ENCODE peak calls at places on chromosome 3, in nine cellular contexts. W is WTC11, K is epithelial cell of proximal tubule, H is BJ, L is bronchial epithelial cell, D is glutamatergic neuron, Y is endothelial cell, J is AG04450, I is psoas muscle. T is an unnamed sample.

GRCh38 chr3:184676927-184677326 is 34.9 kb downstream of the MAGEF1 start:
- DNase-seq in I (no peak), H (no peak), L (no peak), J (no peak), K (no peak), D (no peak), W (no peak), Y (no peak), T (no peak)

GRCh38 chr3:101182734-101183133 is 137.6 kb downstream of the IMPG2 start:
- DNase-seq in Y (no peak), L (peak), K (peak), I (no peak), J (no peak), W (no peak), H (no peak), D (no peak), T (peak)

GRCh38 chr3:73855792-73856191 is 231.1 kb upstream of the PDZRN3 start:
- DNase-seq in L (no peak), H (no peak), J (no peak), I (no peak), W (no peak), K (no peak), Y (no peak), D (no peak), T (no peak)

GRCh38 chr3:123586131-123586530 is 1.3 kb upstream of the HACD2 start:
- DNase-seq in D (peak), W (peak), H (no peak), L (peak), J (no peak), I (no peak), K (no peak), Y (peak), T (peak)

GRCh38 chr3:196726788-196727675 is 12.6 kb upstream of the PAK2 start:
- DNase-seq in L (peak), J (no peak), I (no peak), K (no peak), H (no peak), D (no peak), Y (no peak), W (no peak), T (no peak)

GRCh38 chr3:158936530-158937113 is 134.8 kb downstream of the MFSD1 start:
- DNase-seq in J (no peak), W (peak), H (no peak), I (no peak), K (no peak), L (peak), Y (no peak), D (no peak), T (peak)

GRCh38 chr3:127041264-127041820 is 58.4 kb downstream of the PLXNA1 start:
- DNase-seq in L (no peak), D (no peak), K (no peak), Y (no peak), H (no peak), W (no peak), I (peak), J (no peak), T (peak)

GRCh38 chr3:70471464-70472342 is 159.3 kb upstream of the MDFIC2 start:
- DNase-seq in D (no peak), J (peak), Y (no peak), L (no peak), H (peak), W (no peak), K (no peak), I (no peak), T (no peak)

GRCh38 chr3:139630532-139630931 is 47.2 kb downstream of the NMNAT3 start:
- DNase-seq in I (no peak), J (no peak), K (no peak), W (no peak), L (no peak), Y (no peak), D (no peak), H (no peak), T (no peak)

GRCh38 chr3:139251529-139251928 is 92.3 kb upstream of the MRPS22 start:
- DNase-seq in Y (no peak), H (no peak), J (no peak), L (no peak), W (no peak), K (no peak), I (no peak), D (no peak), T (no peak)

GRCh38 chr3:184085389-184085852 is 11.4 kb upstream of the HTR3E start:
- DNase-seq in J (no peak), L (peak), K (peak), D (no peak), H (no peak), W (no peak), I (no peak), Y (no peak), T (no peak)

GRCh38 chr3:66938338-66938963 is 59.7 kb upstream of the KBTBD8 start:
- DNase-seq in K (peak), Y (peak), I (no peak), H (peak), W (peak), L (peak), D (no peak), J (peak), T (peak)

GRCh38 chr3:142237891-142238290 is 12.5 kb upstream of the GK5 start:
- DNase-seq in W (no peak), Y (no peak), I (no peak), K (no peak), H (no peak), L (peak), J (no peak), D (no peak), T (no peak)

GRCh38 chr3:172231318-172231901 is 192.0 kb downstream of the FNDC3B start:
- DNase-seq in L (no peak), J (no peak), K (no peak), D (no peak), H (no peak), I (no peak), Y (no peak), W (no peak), T (no peak)

GRCh38 chr3:137110392-137110996 is 152.7 kb downstream of the IL20RB start:
- DNase-seq in L (peak), D (no peak), I (no peak), J (no peak), H (no peak), W (no peak), K (no peak), Y (no peak), T (peak)

GRCh38 chr3:21599890-21600289 is 151.1 kb downstream of the ZNF385D start:
- DNase-seq in I (no peak), L (no peak), J (no peak), K (no peak), D (no peak), W (no peak), Y (no peak), H (no peak), T (no peak)

GRCh38 chr3:130529816-130530215 is 12.8 kb downstream of the COL6A6 start:
- DNase-seq in J (no peak), H (no peak), D (no peak), L (no peak), K (no peak), W (no peak), Y (no peak), I (no peak), T (no peak)

GRCh38 chr3:57594144-57594543 is 3.0 kb downstream of the ARF4 start:
- DNase-seq in I (no peak), Y (no peak), J (no peak), W (no peak), H (no peak), L (no peak), D (no peak), K (no peak), T (no peak)

GRCh38 chr3:49803464-49804140 is 541 bp downstream of the INKA1 start:
- DNase-seq in J (no peak), I (no peak), H (no peak), L (peak), K (no peak), W (peak), D (peak), Y (peak), T (peak)

GRCh38 chr3:60551455-60552209 is 699.6 kb downstream of the FHIT start:
- DNase-seq in K (no peak), J (no peak), H (no peak), Y (no peak), D (no peak), L (no peak), W (no peak), I (no peak), T (no peak)

GRCh38 chr3:160564949-160565441 is 376 bp downstream of the KPNA4 start:
- DNase-seq in D (peak), H (no peak), J (no peak), K (no peak), L (peak), Y (no peak), I (peak), W (peak), T (peak)

GRCh38 chr3:155031191-155031590 is 48.9 kb upstream of the MME start:
- DNase-seq in L (no peak), H (peak), Y (no peak), J (no peak), K (no peak), D (no peak), W (no peak), I (no peak), T (no peak)

GRCh38 chr3:33453331-33453761 is 13.1 kb upstream of the UBP1 start:
- DNase-seq in D (no peak), L (no peak), W (no peak), K (no peak), J (no peak), Y (no peak), H (no peak), I (no peak), T (no peak)

GRCh38 chr3:113664523-113665094 is 31.8 kb downstream of the USF3 start:
- DNase-seq in Y (no peak), H (no peak), W (no peak), I (no peak), J (no peak), L (no peak), D (no peak), K (no peak), T (no peak)
- TF ChIP-seq CTCF in Y (no peak), H (no peak), W (no peak), I (no peak), J (no peak), L (no peak), D (no peak), K (no peak), T (no peak)

GRCh38 chr3:132854856-132855535 is 132.8 kb upstream of the NPHP3 start:
- DNase-seq in K (no peak), I (no peak), J (no peak), Y (no peak), D (no peak), L (no peak), H (no peak), W (peak), T (peak)
- TF ChIP-seq CTCF in K (no peak), I (no peak), J (no peak), Y (no peak), D (no peak), L (no peak), H (no peak), W (no peak), T (no peak)

GRCh38 chr3:181909241-181909640 is 197.5 kb downstream of the SOX2 start:
- DNase-seq in L (no peak), D (no peak), Y (no peak), W (no peak), H (no peak), K (no peak), I (no peak), J (no peak), T (no peak)

GRCh38 chr3:181901626-181902025 is 189.9 kb downstream of the SOX2 start:
- DNase-seq in D (no peak), Y (no peak), K (no peak), J (no peak), W (no peak), L (no peak), H (no peak), I (no peak), T (no peak)

DNA sequence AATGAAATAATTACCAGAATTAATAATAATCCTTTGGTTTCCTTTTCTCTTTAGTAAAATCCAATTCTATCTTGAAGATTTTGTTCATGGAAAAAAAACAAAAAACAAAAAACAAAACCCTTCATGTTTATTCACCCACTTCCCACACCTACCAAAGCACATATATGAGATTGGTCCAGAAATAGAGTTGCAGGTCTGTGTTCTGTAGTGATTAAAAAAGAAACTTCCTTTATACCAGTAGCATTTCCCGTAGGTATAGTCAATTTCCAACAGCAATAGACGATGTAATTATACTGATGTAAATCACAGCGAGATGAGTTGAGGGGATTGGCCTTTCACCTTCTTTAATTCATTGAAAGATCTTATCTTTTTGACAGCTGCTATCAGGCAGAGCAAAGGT is 194.6 kb downstream of the SOX2 start:
- DNase-seq in D (no peak), I (no peak), W (no peak), L (no peak), H (no peak), J (no peak), Y (no peak), K (no peak), T (no peak)
- TF ChIP-seq CTCF in D (no peak), I (no peak), W (no peak), L (no peak), H (no peak), J (no peak), Y (no peak), K (no peak), T (no peak)

DNA sequence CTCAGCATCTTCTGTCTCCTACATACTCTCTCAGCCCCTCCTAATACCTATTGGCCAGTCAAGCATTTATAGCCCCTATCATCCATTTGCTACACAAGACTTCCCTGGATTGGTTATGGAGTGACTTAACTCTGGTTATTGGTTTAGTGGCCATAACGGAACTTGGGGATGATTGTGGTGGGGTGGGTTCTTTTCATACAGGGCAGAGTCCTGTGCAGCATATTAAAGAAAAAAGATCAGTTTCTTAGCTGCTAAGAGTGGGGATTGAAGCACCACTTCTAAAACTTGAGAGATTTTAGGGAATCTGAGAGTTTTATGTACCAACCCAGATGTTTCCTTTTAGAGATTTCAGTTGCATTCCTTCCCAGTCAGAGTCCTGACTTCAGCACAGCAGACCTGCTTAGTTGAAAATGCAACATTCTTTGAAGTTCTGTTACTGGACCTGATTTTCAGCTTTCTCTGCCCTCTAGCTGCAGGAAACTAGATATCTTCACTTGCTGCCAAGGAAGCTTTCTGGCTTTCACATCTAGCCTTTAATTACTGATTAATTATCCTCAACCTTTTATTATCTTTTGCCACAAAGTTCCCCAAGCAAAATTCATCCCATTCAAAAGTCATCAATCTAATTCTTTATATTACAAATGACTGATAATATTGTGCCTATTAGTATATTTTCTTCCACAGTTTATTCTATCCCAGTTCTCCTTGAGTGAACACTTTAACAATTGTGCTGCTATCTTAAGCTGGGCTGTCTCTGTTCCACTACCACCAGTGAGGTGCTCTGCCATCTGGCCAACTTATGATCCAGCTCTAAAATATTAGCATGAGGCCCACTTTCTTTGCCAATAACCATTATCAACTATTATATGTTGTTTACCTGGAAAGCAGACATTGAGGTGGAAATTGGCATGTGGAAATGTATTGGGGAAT is 906.0 kb upstream of the ALCAM start:
- DNase-seq in L (peak), J (peak), K (peak), D (no peak), H (peak), I (no peak), W (no peak), Y (no peak), T (no peak)
- TF ChIP-seq CTCF in L (peak), J (peak), K (peak), D (no peak), H (peak), I (no peak), W (no peak), Y (no peak), T (peak)

DNA sequence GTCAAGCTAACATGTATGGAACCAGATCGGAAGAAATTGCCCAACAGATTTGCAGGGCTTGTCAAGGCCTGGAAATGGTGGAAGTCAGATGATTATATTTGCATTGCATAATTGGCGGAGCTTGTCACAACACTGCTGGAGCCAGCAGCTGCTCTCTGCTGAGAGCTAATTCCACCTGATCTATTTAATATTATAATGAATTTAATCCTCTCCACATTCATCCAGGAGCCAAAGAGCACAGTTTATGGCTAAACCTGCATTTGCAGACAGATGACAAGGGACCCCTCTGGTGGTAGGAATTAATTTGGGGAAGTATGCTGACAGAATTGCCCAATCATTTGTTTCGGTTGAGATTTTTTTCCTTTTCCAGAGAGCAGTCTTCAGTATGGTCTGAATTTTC is 730.2 kb downstream of the TUSC7 start:
- DNase-seq in W (no peak), D (no peak), H (no peak), J (no peak), L (peak), K (peak), I (no peak), Y (peak), T (peak)
- TF ChIP-seq CTCF in W (peak), D (no peak), H (peak), J (peak), L (peak), K (peak), I (peak), Y (peak), T (peak)

DNA sequence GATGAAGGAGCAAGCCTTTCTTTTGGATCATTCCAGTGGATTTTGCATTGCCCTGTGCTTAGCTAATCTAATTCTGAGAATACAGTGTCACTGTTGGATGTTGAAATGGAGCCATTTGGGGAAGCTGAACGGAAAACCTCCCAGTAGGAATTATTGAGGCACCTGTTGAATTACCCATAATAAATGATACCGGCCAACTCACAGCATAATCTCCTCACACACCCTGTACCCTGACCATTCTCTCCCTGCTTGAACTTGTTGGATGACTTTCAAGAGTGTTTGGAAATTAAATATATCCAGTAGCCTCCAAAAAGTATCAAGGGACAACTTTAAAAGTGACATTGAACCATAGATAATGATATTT is 171.4 kb upstream of the HES1 start:
- DNase-seq in L (no peak), Y (no peak), D (no peak), I (no peak), K (no peak), J (no peak), H (no peak), W (no peak), T (no peak)
- TF ChIP-seq CTCF in L (no peak), Y (no peak), D (no peak), I (no peak), K (no peak), J (no peak), H (no peak), W (no peak), T (no peak)

T was measured in BE2C.